ENCODE peak calls at places on chromosomes 11 and 22, in seven cellular contexts. One of them, this sample, is unnamed.

GRCh38 chr11:10388574-10388973 is 66.5 kb upstream of the AMPD3 start:
- DNase-seq in anterior cingulate cortex: no peak
- DNase-seq in activated T-cell treated with anti-CD3 and anti-CD28 coated beads for 1 hour: no peak
- DNase-seq in activated effector memory CD4-positive, alpha-beta T cell treated with anti-CD3 and anti-CD28 coated beads, Interleukin-2, amount 50 U/mL, for 16 hours: no peak
- DNase-seq in frontal cortex: no peak
- DNase-seq in left ventricle myocardium superior: peak; percentile 42
- DNase-seq in HEK293T: no peak
- DNase-seq in this sample: no peak

GRCh38 chr11:124937336-124937935 is 1.6 kb upstream of the HEPACAM start:
- DNase-seq in anterior cingulate cortex: no peak
- DNase-seq in activated T-cell treated with anti-CD3 and anti-CD28 coated beads for 1 hour: no peak
- DNase-seq in activated effector memory CD4-positive, alpha-beta T cell treated with anti-CD3 and anti-CD28 coated beads, Interleukin-2, amount 50 U/mL, for 16 hours: no peak
- DNase-seq in frontal cortex: no peak
- DNase-seq in left ventricle myocardium superior: no peak
- DNase-seq in HEK293T: no peak
- DNase-seq in this sample: no peak

GRCh38 chr11:1516273-1517067 is 29.9 kb upstream of the MOB2 start:
- DNase-seq in anterior cingulate cortex: no peak
- DNase-seq in activated T-cell treated with anti-CD3 and anti-CD28 coated beads for 1 hour: no peak
- DNase-seq in activated effector memory CD4-positive, alpha-beta T cell treated with anti-CD3 and anti-CD28 coated beads, Interleukin-2, amount 50 U/mL, for 16 hours: no peak
- DNase-seq in frontal cortex: no peak
- DNase-seq in left ventricle myocardium superior: peak; percentile 22
- DNase-seq in HEK293T: no peak
- DNase-seq in this sample: no peak

GRCh38 chr22:20283674-20284066 is 15.6 kb upstream of the RTN4R start:
- DNase-seq in anterior cingulate cortex: no peak
- DNase-seq in activated T-cell treated with anti-CD3 and anti-CD28 coated beads for 1 hour: no peak
- DNase-seq in activated effector memory CD4-positive, alpha-beta T cell treated with anti-CD3 and anti-CD28 coated beads, Interleukin-2, amount 50 U/mL, for 16 hours: no peak
- DNase-seq in frontal cortex: no peak
- DNase-seq in left ventricle myocardium superior: no peak
- DNase-seq in HEK293T: no peak
- DNase-seq in this sample: no peak

GRCh38 chr11:64745219-64745522 is 1.2 kb upstream of the RASGRP2 start:
- DNase-seq in anterior cingulate cortex: no peak
- DNase-seq in activated T-cell treated with anti-CD3 and anti-CD28 coated beads for 1 hour: peak; percentile 76
- DNase-seq in activated effector memory CD4-positive, alpha-beta T cell treated with anti-CD3 and anti-CD28 coated beads, Interleukin-2, amount 50 U/mL, for 16 hours: peak; percentile 90
- DNase-seq in frontal cortex: peak; percentile 69
- DNase-seq in left ventricle myocardium superior: peak; percentile 89
- DNase-seq in HEK293T: no peak
- DNase-seq in this sample: no peak

GRCh38 chr11:68589817-68590216 is 94.5 kb upstream of the GAL start:
- DNase-seq in anterior cingulate cortex: no peak
- DNase-seq in activated T-cell treated with anti-CD3 and anti-CD28 coated beads for 1 hour: no peak
- DNase-seq in activated effector memory CD4-positive, alpha-beta T cell treated with anti-CD3 and anti-CD28 coated beads, Interleukin-2, amount 50 U/mL, for 16 hours: no peak
- DNase-seq in frontal cortex: no peak
- DNase-seq in left ventricle myocardium superior: no peak
- DNase-seq in HEK293T: no peak
- DNase-seq in this sample: no peak

GRCh38 chr11:109957601-109958000 is 135.6 kb upstream of the ZC3H12C start:
- DNase-seq in anterior cingulate cortex: no peak
- DNase-seq in activated T-cell treated with anti-CD3 and anti-CD28 coated beads for 1 hour: no peak
- DNase-seq in activated effector memory CD4-positive, alpha-beta T cell treated with anti-CD3 and anti-CD28 coated beads, Interleukin-2, amount 50 U/mL, for 16 hours: no peak
- DNase-seq in frontal cortex: no peak
- DNase-seq in left ventricle myocardium superior: no peak
- DNase-seq in HEK293T: no peak
- DNase-seq in this sample: no peak

GRCh38 chr11:129836979-129837378 is 21.3 kb downstream of the TMEM45B start:
- DNase-seq in anterior cingulate cortex: no peak
- DNase-seq in activated T-cell treated with anti-CD3 and anti-CD28 coated beads for 1 hour: no peak
- DNase-seq in activated effector memory CD4-positive, alpha-beta T cell treated with anti-CD3 and anti-CD28 coated beads, Interleukin-2, amount 50 U/mL, for 16 hours: no peak
- DNase-seq in frontal cortex: no peak
- DNase-seq in left ventricle myocardium superior: no peak
- DNase-seq in HEK293T: no peak
- DNase-seq in this sample: no peak

GRCh38 chr22:29032584-29032983 is 29.0 kb downstream of the C22orf31 start:
- DNase-seq in anterior cingulate cortex: no peak
- DNase-seq in activated T-cell treated with anti-CD3 and anti-CD28 coated beads for 1 hour: no peak
- DNase-seq in activated effector memory CD4-positive, alpha-beta T cell treated with anti-CD3 and anti-CD28 coated beads, Interleukin-2, amount 50 U/mL, for 16 hours: no peak
- DNase-seq in frontal cortex: no peak
- DNase-seq in left ventricle myocardium superior: no peak
- DNase-seq in HEK293T: no peak
- DNase-seq in this sample: no peak

GRCh38 chr22:42365337-42365865 is 66.8 kb downstream of the NFAM1 start:
- DNase-seq in anterior cingulate cortex: peak; percentile 16
- DNase-seq in activated T-cell treated with anti-CD3 and anti-CD28 coated beads for 1 hour: no peak
- DNase-seq in activated effector memory CD4-positive, alpha-beta T cell treated with anti-CD3 and anti-CD28 coated beads, Interleukin-2, amount 50 U/mL, for 16 hours: no peak
- DNase-seq in frontal cortex: no peak
- DNase-seq in left ventricle myocardium superior: peak; percentile 52
- DNase-seq in HEK293T: no peak
- DNase-seq in this sample: peak; percentile 48

GRCh38 chr11:67301951-67302516 is 1.3 kb upstream of the SSH3 start:
- DNase-seq in anterior cingulate cortex: no peak
- DNase-seq in activated T-cell treated with anti-CD3 and anti-CD28 coated beads for 1 hour: no peak
- DNase-seq in activated effector memory CD4-positive, alpha-beta T cell treated with anti-CD3 and anti-CD28 coated beads, Interleukin-2, amount 50 U/mL, for 16 hours: peak; percentile 55
- DNase-seq in frontal cortex: peak; percentile 66
- DNase-seq in left ventricle myocardium superior: peak; percentile 76
- DNase-seq in HEK293T: peak; percentile 43
- DNase-seq in this sample: peak; percentile 78

GRCh38 chr11:32326522-32326921 is 108.8 kb downstream of the WT1 start:
- DNase-seq in anterior cingulate cortex: no peak
- DNase-seq in activated T-cell treated with anti-CD3 and anti-CD28 coated beads for 1 hour: no peak
- DNase-seq in activated effector memory CD4-positive, alpha-beta T cell treated with anti-CD3 and anti-CD28 coated beads, Interleukin-2, amount 50 U/mL, for 16 hours: no peak
- DNase-seq in frontal cortex: no peak
- DNase-seq in left ventricle myocardium superior: no peak
- DNase-seq in HEK293T: no peak
- DNase-seq in this sample: no peak

GRCh38 chr11:78231962-78232459 is 43.3 kb downstream of the USP35 start:
- DNase-seq in anterior cingulate cortex: no peak
- DNase-seq in activated T-cell treated with anti-CD3 and anti-CD28 coated beads for 1 hour: no peak
- DNase-seq in activated effector memory CD4-positive, alpha-beta T cell treated with anti-CD3 and anti-CD28 coated beads, Interleukin-2, amount 50 U/mL, for 16 hours: no peak
- DNase-seq in frontal cortex: no peak
- DNase-seq in left ventricle myocardium superior: no peak
- DNase-seq in HEK293T: no peak
- DNase-seq in this sample: no peak

GRCh38 chr22:27663812-27664211 is 137.7 kb downstream of the MN1 start:
- DNase-seq in anterior cingulate cortex: no peak
- DNase-seq in activated T-cell treated with anti-CD3 and anti-CD28 coated beads for 1 hour: no peak
- DNase-seq in activated effector memory CD4-positive, alpha-beta T cell treated with anti-CD3 and anti-CD28 coated beads, Interleukin-2, amount 50 U/mL, for 16 hours: no peak
- DNase-seq in frontal cortex: no peak
- DNase-seq in left ventricle myocardium superior: no peak
- DNase-seq in HEK293T: no peak
- DNase-seq in this sample: no peak

GRCh38 chr22:22109693-22110466 is 127.3 kb upstream of the TOP3B start:
- DNase-seq in anterior cingulate cortex: no peak
- DNase-seq in activated T-cell treated with anti-CD3 and anti-CD28 coated beads for 1 hour: no peak
- DNase-seq in activated effector memory CD4-positive, alpha-beta T cell treated with anti-CD3 and anti-CD28 coated beads, Interleukin-2, amount 50 U/mL, for 16 hours: no peak
- DNase-seq in frontal cortex: no peak
- DNase-seq in left ventricle myocardium superior: no peak
- DNase-seq in HEK293T: no peak
- DNase-seq in this sample: no peak